ENCODE peak calls at places on chromosomes 7 and 10, in ten cellular contexts. Q is NCI-H1930; I is T-helper 17 cell; B is choroid plexus epithelial cell; M is GM13976; K is ELR; W is A549; V is stimulated activated CD4-positive, alpha-beta T cell treated with anti-CD3 and anti-CD28 coated beads, Interleukin-1b, Interleukin-23, amount 100 ng/mL, for 24 hours; D is activated CD4-positive, alpha-beta T cell treated with anti-CD3 and anti-CD28 coated beads for 48 hours; L is BE2C. F is an unnamed sample.

GRCh38 chr10:16967000-16967865 is 150.0 kb upstream of the RSU1 start:
- DNase-seq in Q (no peak), I (no peak), B (peak), M (no peak), K (peak), W (no peak), V (no peak), D (peak), L (no peak), F (no peak)

GRCh38 chr10:5496261-5497250 is 2.8 kb downstream of the CALML5 start:
- DNase-seq in Q (no peak), I (no peak), B (no peak), M (no peak), K (no peak), W (no peak), V (no peak), D (no peak), L (no peak), F (no peak)

GRCh38 chr7:79091011-79091410 is 362.5 kb downstream of the MAGI2 start:
- DNase-seq in Q (no peak), I (no peak), B (no peak), M (no peak), K (no peak), W (no peak), V (no peak), D (no peak), L (no peak), F (no peak)

GRCh38 chr10:122154733-122155366 is 116.2 kb upstream of the BTBD16 start:
- DNase-seq in Q (no peak), I (no peak), B (peak), M (no peak), K (no peak), W (no peak), V (no peak), D (no peak), L (no peak), F (no peak)

GRCh38 chr10:36943534-36943933 is 181.9 kb upstream of the ANKRD30A start:
- DNase-seq in Q (no peak), I (no peak), B (no peak), M (no peak), K (no peak), W (no peak), V (no peak), D (no peak), L (no peak), F (no peak)

GRCh38 chr7:146658604-146659003 is 542.0 kb downstream of the CNTNAP2 start:
- DNase-seq in Q (no peak), I (no peak), B (peak), M (no peak), K (no peak), W (no peak), V (no peak), D (no peak), L (no peak), F (no peak)

GRCh38 chr10:86968994-86969355 is 693 bp downstream of the ADIRF start:
- DNase-seq in Q (no peak), I (no peak), B (no peak), M (no peak), K (no peak), W (no peak), V (no peak), D (no peak), L (no peak), F (no peak)

GRCh38 chr7:55109384-55110167 is 90.8 kb downstream of the EGFR start:
- DNase-seq in Q (no peak), I (no peak), B (peak), M (no peak), K (peak), W (no peak), V (no peak), D (no peak), L (no peak), F (no peak)

GRCh38 chr10:130108934-130109604 is 1.6 kb downstream of the C10orf143 start:
- DNase-seq in Q (no peak), I (no peak), B (no peak), M (no peak), K (no peak), W (no peak), V (no peak), D (peak), L (no peak), F (no peak)

GRCh38 chr7:1685000-1685624 is 15.0 kb downstream of the ELFN1 start:
- DNase-seq in Q (no peak), I (no peak), B (no peak), M (no peak), K (no peak), W (no peak), V (no peak), D (no peak), L (no peak), F (no peak)

GRCh38 chr10:1149793-1150637 is 93.8 kb downstream of the WDR37 start:
- DNase-seq in Q (no peak), I (no peak), B (peak), M (no peak), K (no peak), W (no peak), V (no peak), D (no peak), L (peak), F (no peak)

GRCh38 chr7:46627038-46627315 is 705.9 kb upstream of the IGFBP3 start:
- DNase-seq in Q (no peak), I (no peak), B (peak), M (no peak), K (peak), W (no peak), V (no peak), D (no peak), L (no peak), F (no peak)

F was measured in HTR-8/SVneo.